ENCODE peak calls at places on chromosomes 6 and 20, in four cellular contexts. G is WTC11, E is H1, A is K562. J is an unnamed sample.

GRCh38 chr6:150490586-150490985 is 109.1 kb upstream of the PLEKHG1 start:
- DNase-seq in G (no peak), E (no peak), A (no peak), J (no peak)

GRCh38 chr20:8361008-8361652 is 229.1 kb downstream of the PLCB1 start:
- DNase-seq in G (no peak), E (no peak), A (no peak), J (no peak)

GRCh38 chr6:136647363-136647763 is 97.1 kb upstream of the MAP7 start:
- DNase-seq in G (no peak), E (no peak), A (no peak), J (no peak)

GRCh38 chr20:21693322-21693721 is 12.1 kb upstream of the PAX1 start:
- DNase-seq in G (peak), E (no peak), A (peak), J (no peak)

GRCh38 chr6:128209771-128210170 is 308.9 kb upstream of the THEMIS start:
- DNase-seq in G (no peak), E (no peak), A (no peak), J (no peak)

GRCh38 chr20:57869291-57869950 is 159.6 kb upstream of the PMEPA1 start:
- DNase-seq in G (no peak), E (no peak), A (no peak), J (no peak)

GRCh38 chr6:102390541-102390940 is 997.0 kb downstream of the GRIK2 start:
- DNase-seq in G (no peak), E (no peak), A (no peak), J (peak)

GRCh38 chr20:3221398-3222226 is 12.3 kb downstream of the ITPA start:
- DNase-seq in G (no peak), E (no peak), A (no peak), J (no peak)

GRCh38 chr6:127481081-127481480 is 21.9 kb upstream of the KIAA0408 start:
- DNase-seq in G (no peak), E (no peak), A (no peak), J (no peak)

GRCh38 chr6:145071836-145072235 is 663.5 kb downstream of the EPM2A start:
- DNase-seq in G (no peak), E (no peak), A (no peak), J (no peak)

GRCh38 chr6:17865243-17865642 is 122.2 kb downstream of the KIF13A start:
- DNase-seq in G (no peak), E (no peak), A (no peak), J (no peak)

GRCh38 chr6:89369009-89369408 is 16.5 kb upstream of the UBE2J1 start:
- DNase-seq in G (peak), E (no peak), A (no peak), J (no peak)

GRCh38 chr6:36076178-36077088 is 48.8 kb downstream of the MAPK14 start:
- DNase-seq in G (no peak), E (no peak), A (peak), J (no peak)

GRCh38 chr6:34096193-34096592 is 49.7 kb downstream of the GRM4 start:
- DNase-seq in G (no peak), E (no peak), A (no peak), J (no peak)

GRCh38 chr6:56046576-56046975 is 171.2 kb upstream of the BMP5 start:
- DNase-seq in G (no peak), E (no peak), A (no peak), J (no peak)

GRCh38 chr6:34425132-34425497 is 754 bp downstream of the RPS10 start:
- DNase-seq in G (no peak), E (no peak), A (no peak), J (no peak)

GRCh38 chr6:75437451-75438185 is 56.0 kb downstream of the FILIP1 start:
- DNase-seq in G (no peak), E (no peak), A (no peak), J (no peak)

GRCh38 chr6:108174371-108175175 is 8.8 kb downstream of the NR2E1 start:
- DNase-seq in G (peak), E (no peak), A (no peak), J (peak)

GRCh38 chr6:115514656-115515055 is 546.0 kb downstream of the FRK start:
- DNase-seq in G (no peak), E (no peak), A (no peak), J (no peak)

GRCh38 chr6:77853401-77853800 is 200.6 kb downstream of the MEI4 start:
- DNase-seq in G (no peak), E (no peak), A (no peak), J (no peak)
- TF ChIP-seq TEAD4 in G (no peak), E (no peak), A (no peak), J (no peak)

GRCh38 chr6:26156850-26157149 is 69.6 kb downstream of the HFE start:
- DNase-seq in G (no peak), E (no peak), A (no peak), J (no peak)

GRCh38 chr6:26159417-26160273 is 72.4 kb downstream of the HFE start:
- DNase-seq in G (no peak), E (no peak), A (no peak), J (no peak)

GRCh38 chr6:26157150-26157837 is 70.1 kb downstream of the HFE start:
- DNase-seq in G (peak), E (peak), A (peak), J (peak)

GRCh38 chr6:26157838-26158580 is 70.8 kb downstream of the HFE start:
- DNase-seq in G (peak), E (peak), A (peak), J (peak)

GRCh38 chr6:26158581-26159416 is 71.6 kb downstream of the HFE start:
- DNase-seq in G (no peak), E (no peak), A (peak), J (no peak)
- TF ChIP-seq TEAD4 in G (no peak), E (no peak), A (no peak), J (no peak)

GRCh38 chr6:19135706-19136105 is 701.5 kb upstream of the ID4 start:
- DNase-seq in G (no peak), E (no peak), A (no peak), J (no peak)
- TF ChIP-seq TEAD4 in G (no peak), E (no peak), A (no peak), J (no peak)

DNA sequence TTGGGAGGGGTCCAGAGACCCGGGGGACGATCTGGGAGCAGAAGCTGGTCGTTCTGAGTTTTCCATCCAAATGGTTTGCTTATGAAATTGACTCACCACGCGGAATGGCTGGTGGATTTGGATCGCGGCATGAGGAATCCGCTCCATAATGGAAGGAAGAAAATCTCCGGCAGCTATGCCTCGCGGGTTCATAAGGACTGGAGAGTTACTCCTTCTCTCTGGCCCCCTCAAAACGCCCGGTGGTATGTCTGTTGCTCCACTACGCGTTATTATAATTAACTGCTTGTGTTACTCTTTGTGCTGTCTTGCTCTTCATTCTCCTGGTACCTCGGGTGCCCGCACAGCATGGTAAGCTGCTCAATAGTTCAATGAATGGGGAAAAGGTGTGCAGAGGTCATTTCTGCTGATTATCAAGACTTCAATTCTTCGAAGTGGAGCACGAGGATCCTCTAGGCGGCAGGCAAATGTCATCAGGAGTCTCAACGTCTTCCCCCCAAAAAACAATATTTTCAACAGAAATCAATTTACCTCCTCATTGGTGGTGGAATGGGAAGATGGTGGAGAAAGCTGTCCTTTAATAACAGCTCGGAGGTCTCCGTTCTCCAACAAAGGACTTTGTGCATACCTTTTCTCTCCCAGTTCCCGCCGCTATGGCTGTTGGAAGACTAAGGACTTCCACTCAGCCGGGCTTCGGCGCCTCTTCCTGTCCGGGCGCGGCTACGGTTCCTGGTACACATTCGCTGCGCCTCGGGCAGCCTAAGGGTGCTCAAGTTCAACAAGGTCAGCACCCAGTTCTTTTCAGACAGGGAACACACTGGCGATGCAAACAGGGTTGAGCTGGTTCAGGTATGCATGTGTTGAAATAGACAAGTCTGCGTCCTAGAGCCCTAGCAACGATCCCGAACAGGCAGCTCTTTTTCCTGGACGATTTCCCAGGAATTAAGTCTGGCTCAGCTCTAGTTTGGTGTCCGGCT is 9.2 kb upstream of the PRSS16 start:
- DNase-seq in G (peak), E (no peak), A (no peak), J (no peak)
- TF ChIP-seq TEAD4 in G (no peak), E (no peak), A (no peak), J (no peak)

DNA sequence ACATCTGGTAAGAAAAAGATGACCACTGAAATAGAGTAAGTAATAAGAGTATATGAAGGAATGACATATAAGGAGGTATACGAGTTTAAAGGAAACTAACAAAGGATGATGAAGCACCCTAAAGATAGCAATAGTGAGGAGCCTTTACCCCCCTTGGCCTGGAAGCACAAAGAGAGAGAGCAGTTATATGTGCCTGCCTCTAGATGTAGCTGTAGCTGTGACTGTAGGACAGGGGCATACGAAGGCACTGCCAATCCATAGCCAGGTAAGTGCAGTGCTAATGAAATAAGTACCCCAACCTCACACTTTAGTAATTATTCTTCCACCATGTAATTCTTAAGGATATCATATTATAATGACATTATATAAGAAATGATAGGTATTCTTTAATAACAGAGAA is 90.1 kb upstream of the FKBP1C start:
- DNase-seq in G (no peak), E (no peak), A (no peak), J (no peak)
- TF ChIP-seq TEAD4 in G (no peak), E (no peak), A (no peak), J (no peak)

GRCh38 chr6:125245523-125246264 is 56.1 kb downstream of the HDDC2 start:
- DNase-seq in G (peak), E (no peak), A (peak), J (no peak)
- TF ChIP-seq TEAD4 in G (no peak), E (no peak), A (no peak), J (no peak)